ENCODE peak calls at places on chromosomes 6 and 20, in seven cellular contexts. One of them, this sample, is unnamed.

GRCh38 chr6:33452496-33452895 is 1.9 kb upstream of the ZBTB9 start:
- DNase-seq in prostate gland: no peak
- DNase-seq in body of pancreas: no peak
- DNase-seq in A549: no peak
- DNase-seq in stomach: no peak
- DNase-seq in right lobe of liver: no peak
- DNase-seq in heart left ventricle: no peak
- DNase-seq in this sample: no peak

GRCh38 chr6:91081452-91082067 is 494.7 kb upstream of the MAP3K7 start:
- DNase-seq in prostate gland: peak
- DNase-seq in A549: peak
- DNase-seq in heart left ventricle: no peak
- DNase-seq in body of pancreas: no peak
- DNase-seq in stomach: no peak
- DNase-seq in right lobe of liver: no peak
- DNase-seq in this sample: no peak

GRCh38 chr20:48461351-48461750 is 366.4 kb downstream of the PREX1 start:
- DNase-seq in stomach: no peak
- DNase-seq in A549: no peak
- DNase-seq in prostate gland: no peak
- DNase-seq in right lobe of liver: no peak
- DNase-seq in heart left ventricle: no peak
- DNase-seq in body of pancreas: no peak
- DNase-seq in this sample: no peak

GRCh38 chr20:36144336-36144735 is 10.2 kb upstream of the EPB41L1 start:
- DNase-seq in right lobe of liver: no peak
- DNase-seq in body of pancreas: no peak
- DNase-seq in A549: no peak
- DNase-seq in heart left ventricle: no peak
- DNase-seq in stomach: no peak
- DNase-seq in prostate gland: no peak
- DNase-seq in this sample: no peak

GRCh38 chr6:116371384-116372209 is 850 bp downstream of the DSE start:
- DNase-seq in body of pancreas: peak
- DNase-seq in right lobe of liver: peak
- DNase-seq in stomach: peak
- DNase-seq in A549: peak
- DNase-seq in prostate gland: peak
- DNase-seq in heart left ventricle: peak
- DNase-seq in this sample: peak

GRCh38 chr6:112298816-112299281 is 44.5 kb upstream of the LAMA4 start:
- DNase-seq in prostate gland: no peak
- DNase-seq in right lobe of liver: no peak
- DNase-seq in A549: peak
- DNase-seq in body of pancreas: no peak
- DNase-seq in heart left ventricle: no peak
- DNase-seq in stomach: no peak
- DNase-seq in this sample: no peak

GRCh38 chr6:15408008-15408407 is 162.1 kb downstream of the JARID2 start:
- DNase-seq in right lobe of liver: no peak
- DNase-seq in stomach: no peak
- DNase-seq in A549: no peak
- DNase-seq in heart left ventricle: no peak
- DNase-seq in prostate gland: no peak
- DNase-seq in body of pancreas: no peak
- DNase-seq in this sample: no peak

GRCh38 chr6:157528931-157529653 is 148.1 kb downstream of the ZDHHC14 start:
- DNase-seq in prostate gland: no peak
- DNase-seq in A549: no peak
- DNase-seq in heart left ventricle: no peak
- DNase-seq in right lobe of liver: no peak
- DNase-seq in stomach: no peak
- DNase-seq in body of pancreas: no peak
- DNase-seq in this sample: no peak

GRCh38 chr20:17644451-17644850 is 37.6 kb downstream of the RRBP1 start:
- DNase-seq in heart left ventricle: peak
- DNase-seq in stomach: peak
- DNase-seq in right lobe of liver: no peak
- DNase-seq in body of pancreas: peak
- DNase-seq in prostate gland: no peak
- DNase-seq in A549: no peak
- DNase-seq in this sample: no peak

DNA sequence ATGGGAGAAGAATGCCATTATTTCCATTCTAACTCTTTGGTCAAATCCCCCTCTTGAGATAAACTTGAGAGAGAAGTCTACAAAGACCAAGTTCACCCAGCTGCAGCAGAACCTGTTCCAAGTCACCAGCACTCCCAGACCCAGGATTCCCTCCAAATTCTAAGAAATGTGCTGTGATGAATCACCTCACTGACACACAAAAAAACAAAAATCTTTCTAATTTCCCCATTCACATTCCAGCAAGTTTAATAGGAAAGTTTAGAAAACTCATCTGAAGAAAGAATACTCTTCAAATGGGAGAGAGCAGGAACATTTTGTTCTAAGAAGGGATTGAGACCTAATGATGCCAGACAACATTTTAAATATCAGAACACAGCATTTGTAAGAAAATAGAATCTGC is 213.6 kb upstream of the PLCB4 start:
- DNase-seq in body of pancreas: no peak
- DNase-seq in heart left ventricle: no peak
- DNase-seq in stomach: no peak
- DNase-seq in A549: no peak
- DNase-seq in prostate gland: no peak
- DNase-seq in right lobe of liver: no peak
- DNase-seq in this sample: peak
- H3K27ac ChIP-seq in body of pancreas: no peak
- H3K27ac ChIP-seq in heart left ventricle: peak
- H3K27ac ChIP-seq in stomach: peak
- H3K27ac ChIP-seq in A549: peak
- H3K27ac ChIP-seq in prostate gland: peak
- H3K27ac ChIP-seq in right lobe of liver: no peak
- H3K27ac ChIP-seq in this sample: no peak

DNA sequence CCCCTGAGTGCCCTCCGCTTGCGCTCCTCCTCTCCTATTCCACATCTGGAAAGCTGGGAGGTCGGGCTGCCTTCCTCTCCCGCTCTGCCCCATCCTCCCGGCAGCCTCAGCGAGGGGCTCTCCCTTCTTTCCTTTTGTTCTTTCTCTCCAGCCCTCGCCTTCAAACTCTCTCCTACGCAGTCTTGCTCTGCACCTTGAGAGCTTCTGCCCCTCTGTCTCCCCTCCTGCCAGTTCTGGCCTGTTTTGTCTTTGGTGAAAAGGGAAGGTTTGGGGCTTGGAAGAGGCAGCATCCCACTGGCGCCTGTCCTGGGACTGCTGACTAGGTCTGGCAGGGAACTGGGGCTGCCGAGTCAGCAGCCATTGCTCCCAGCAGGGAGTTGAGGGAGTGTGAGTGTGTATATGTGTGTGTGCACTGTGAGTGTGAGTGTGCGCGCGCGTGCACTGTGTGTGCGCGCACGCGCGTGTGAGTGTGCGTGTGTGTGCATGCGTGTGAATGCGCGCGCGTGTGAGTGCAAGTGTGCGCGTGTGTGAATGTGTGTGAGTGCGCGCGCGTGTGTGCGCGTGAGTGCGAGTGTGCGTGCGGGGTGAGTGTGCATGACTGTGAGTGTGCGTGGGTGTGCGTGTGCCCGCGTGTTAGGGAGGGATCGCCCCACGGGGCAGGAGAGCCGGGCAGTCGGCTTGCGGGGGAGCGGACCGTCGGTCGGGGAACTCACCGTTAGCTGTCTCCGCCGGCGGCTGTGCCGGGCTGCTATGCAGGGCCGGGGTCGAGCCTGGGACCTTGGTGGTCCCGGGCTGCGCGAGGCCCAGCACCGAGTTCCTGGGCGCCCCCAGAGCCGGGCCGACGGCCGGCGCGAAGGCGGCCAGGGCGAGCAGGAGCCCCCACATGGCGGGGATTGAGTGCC is 488 bp downstream of the CPXM1 start:
- DNase-seq in A549: no peak
- DNase-seq in body of pancreas: no peak
- DNase-seq in stomach: no peak
- DNase-seq in right lobe of liver: no peak
- DNase-seq in prostate gland: no peak
- DNase-seq in heart left ventricle: no peak
- DNase-seq in this sample: no peak
- TF ChIP-seq POLR2A in A549: peak
- TF ChIP-seq POLR2A in body of pancreas: no peak
- TF ChIP-seq POLR2A in stomach: no peak
- TF ChIP-seq POLR2A in right lobe of liver: no peak
- TF ChIP-seq POLR2A in prostate gland: no peak
- TF ChIP-seq POLR2A in heart left ventricle: no peak
- TF ChIP-seq POLR2A in this sample: no peak

GRCh38 chr6:70547313-70547712 is 19.4 kb upstream of the SDHAF4 start:
- DNase-seq in right lobe of liver: no peak
- DNase-seq in prostate gland: no peak
- DNase-seq in heart left ventricle: no peak
- DNase-seq in body of pancreas: no peak
- DNase-seq in A549: no peak
- DNase-seq in stomach: no peak
- DNase-seq in this sample: no peak
- TF ChIP-seq CTCF in right lobe of liver: peak
- TF ChIP-seq CTCF in prostate gland: no peak
- TF ChIP-seq CTCF in heart left ventricle: peak
- TF ChIP-seq CTCF in body of pancreas: peak
- TF ChIP-seq CTCF in A549: peak
- TF ChIP-seq CTCF in stomach: no peak
- TF ChIP-seq CTCF in this sample: no peak

GRCh38 chr6:56685102-56685733 is 42.5 kb upstream of the DST start:
- DNase-seq in prostate gland: no peak
- DNase-seq in stomach: no peak
- DNase-seq in right lobe of liver: no peak
- DNase-seq in body of pancreas: no peak
- DNase-seq in heart left ventricle: no peak
- DNase-seq in A549: no peak
- DNase-seq in this sample: no peak

GRCh38 chr6:56685994-56686393 is 43.3 kb upstream of the DST start:
- DNase-seq in A549: no peak
- DNase-seq in right lobe of liver: no peak
- DNase-seq in body of pancreas: no peak
- DNase-seq in prostate gland: no peak
- DNase-seq in heart left ventricle: no peak
- DNase-seq in stomach: no peak
- DNase-seq in this sample: no peak

GRCh38 chr6:56684342-56685101 is 41.8 kb upstream of the DST start:
- DNase-seq in A549: no peak
- DNase-seq in body of pancreas: no peak
- DNase-seq in prostate gland: no peak
- DNase-seq in right lobe of liver: no peak
- DNase-seq in stomach: no peak
- DNase-seq in heart left ventricle: no peak
- DNase-seq in this sample: no peak

GRCh38 chr6:56683882-56684281 is 41.2 kb upstream of the DST start:
- DNase-seq in heart left ventricle: no peak
- DNase-seq in stomach: no peak
- DNase-seq in prostate gland: peak
- DNase-seq in right lobe of liver: no peak
- DNase-seq in body of pancreas: peak
- DNase-seq in A549: peak
- DNase-seq in this sample: no peak

DNA sequence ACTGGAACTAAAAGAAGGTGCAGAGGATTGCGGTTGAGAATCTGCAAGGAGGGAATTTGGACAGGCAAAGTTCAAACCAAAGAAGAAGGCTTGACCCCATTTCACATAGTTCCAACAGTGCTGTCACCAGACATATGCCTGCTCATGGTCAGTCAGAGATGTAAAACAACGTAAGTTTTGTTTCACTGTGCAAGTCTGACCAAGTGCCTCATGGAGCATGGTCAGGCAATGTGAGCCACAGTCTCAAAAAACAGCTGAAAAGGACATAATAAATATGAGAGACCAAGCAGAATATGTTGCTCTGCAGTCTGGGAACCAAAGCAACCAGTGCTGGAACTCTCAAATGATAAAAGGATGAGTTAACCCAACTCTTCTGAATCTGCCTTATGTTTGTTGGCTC is 39.9 kb upstream of the DST start:
- DNase-seq in A549: no peak
- DNase-seq in heart left ventricle: no peak
- DNase-seq in stomach: no peak
- DNase-seq in prostate gland: no peak
- DNase-seq in body of pancreas: no peak
- DNase-seq in right lobe of liver: no peak
- DNase-seq in this sample: no peak
- H3K27ac ChIP-seq in A549: no peak
- H3K27ac ChIP-seq in heart left ventricle: peak
- H3K27ac ChIP-seq in stomach: no peak
- H3K27ac ChIP-seq in prostate gland: no peak
- H3K27ac ChIP-seq in body of pancreas: no peak
- H3K27ac ChIP-seq in right lobe of liver: peak
- H3K27ac ChIP-seq in this sample: no peak

GRCh38 chr6:35798706-35799105 is 1.6 kb upstream of the CLPS start:
- DNase-seq in right lobe of liver: no peak
- DNase-seq in body of pancreas: peak
- DNase-seq in prostate gland: no peak
- DNase-seq in stomach: no peak
- DNase-seq in heart left ventricle: no peak
- DNase-seq in A549: no peak
- DNase-seq in this sample: no peak
- TF ChIP-seq POLR2A in right lobe of liver: no peak
- TF ChIP-seq POLR2A in body of pancreas: no peak
- TF ChIP-seq POLR2A in prostate gland: no peak
- TF ChIP-seq POLR2A in stomach: no peak
- TF ChIP-seq POLR2A in heart left ventricle: no peak
- TF ChIP-seq POLR2A in A549: no peak
- TF ChIP-seq POLR2A in this sample: no peak

GRCh38 chr20:44460795-44461141 is 14.9 kb upstream of the TTPAL start:
- DNase-seq in right lobe of liver: no peak
- DNase-seq in A549: peak
- DNase-seq in body of pancreas: no peak
- DNase-seq in heart left ventricle: no peak
- DNase-seq in stomach: no peak
- DNase-seq in prostate gland: no peak
- DNase-seq in this sample: no peak
- TF ChIP-seq CTCF in right lobe of liver: peak
- TF ChIP-seq CTCF in A549: peak
- TF ChIP-seq CTCF in body of pancreas: peak
- TF ChIP-seq CTCF in heart left ventricle: peak
- TF ChIP-seq CTCF in stomach: peak
- TF ChIP-seq CTCF in prostate gland: peak
- TF ChIP-seq CTCF in this sample: peak

GRCh38 chr6:150684715-150685459 is 85.2 kb downstream of the PLEKHG1 start:
- DNase-seq in body of pancreas: no peak
- DNase-seq in A549: no peak
- DNase-seq in heart left ventricle: no peak
- DNase-seq in prostate gland: no peak
- DNase-seq in right lobe of liver: no peak
- DNase-seq in stomach: no peak
- DNase-seq in this sample: no peak
- H3K27ac ChIP-seq in body of pancreas: no peak
- H3K27ac ChIP-seq in A549: no peak
- H3K27ac ChIP-seq in heart left ventricle: peak
- H3K27ac ChIP-seq in prostate gland: no peak
- H3K27ac ChIP-seq in right lobe of liver: peak
- H3K27ac ChIP-seq in stomach: peak
- H3K27ac ChIP-seq in this sample: no peak